ENCODE peak calls at places on chromosomes 16 and 17, in five cellular contexts. H is MM.1S, C is GM23248, T is psoas muscle, E is SJSA1. Y is an unnamed sample.

GRCh38 chr17:78572277-78573205 is 4.7 kb downstream of the DNAH17 start:
- DNase-seq in T (no peak), H (no peak), C (no peak), E (no peak), Y (no peak)

GRCh38 chr17:72850410-72850809 is 242.1 kb downstream of the SLC39A11 start:
- DNase-seq in C (peak; percentile 88), T (no peak), E (no peak), H (no peak), Y (no peak)

GRCh38 chr17:74099441-74100340 is 103.8 kb upstream of the RPL38 start:
- DNase-seq in E (no peak), C (no peak), T (no peak), H (no peak), Y (no peak)

GRCh38 chr17:2904135-2904534 is 107.9 kb downstream of the RAP1GAP2 start:
- DNase-seq in H (no peak), C (peak; percentile 58), E (no peak), T (no peak), Y (peak; percentile 75)

GRCh38 chr17:77210946-77211541 is 70.3 kb downstream of the SEC14L1 start:
- DNase-seq in H (no peak), C (no peak), E (no peak), T (no peak), Y (no peak)

GRCh38 chr17:48628641-48629410 is 2.7 kb upstream of the HOXB9 start:
- DNase-seq in C (no peak), H (no peak), E (no peak), T (no peak), Y (no peak)

GRCh38 chr16:22120440-22120839 is 28.1 kb downstream of the VWA3A start:
- DNase-seq in C (no peak), H (no peak), E (no peak), T (no peak), Y (no peak)

GRCh38 chr17:49224198-49224996 is 6.2 kb downstream of the PHOSPHO1 start:
- DNase-seq in T (peak; percentile 62), C (no peak), E (no peak), H (peak; percentile 9), Y (peak; percentile 34)

GRCh38 chr17:31369266-31369665 is 22.2 kb upstream of the RAB11FIP4 start:
- DNase-seq in T (no peak), H (no peak), E (no peak), C (no peak), Y (no peak)

GRCh38 chr16:12553191-12553590 is 250.5 kb downstream of the CPPED1 start:
- DNase-seq in H (no peak), T (no peak), C (no peak), E (no peak), Y (no peak)

GRCh38 chr17:20235747-20236146 is 226.6 kb downstream of the SPECC1 start:
- DNase-seq in H (no peak), T (no peak), C (no peak), E (no peak), Y (no peak)

GRCh38 chr16:65572156-65572555 is 450.3 kb upstream of the CDH11 start:
- DNase-seq in E (peak; percentile 71), H (no peak), T (no peak), C (peak; percentile 86), Y (no peak)

GRCh38 chr16:23280483-23280967 is 21.6 kb upstream of the SCNN1B start:
- DNase-seq in C (peak; percentile 39), H (no peak), E (no peak), T (no peak), Y (no peak)

GRCh38 chr17:42683407-42684031 is 1.2 kb downstream of the CNTNAP1 start:
- DNase-seq in E (no peak), C (no peak), T (peak; percentile 80), H (no peak), Y (no peak)

GRCh38 chr16:85615014-85615851 is 2.1 kb downstream of the GSE1 start:
- DNase-seq in H (no peak), E (no peak), C (no peak), T (no peak), Y (peak; percentile 58)

GRCh38 chr16:85002643-85003042 is 8.7 kb downstream of the ZDHHC7 start:
- DNase-seq in E (no peak), T (peak; percentile 61), C (no peak), H (no peak), Y (peak; percentile 60)

GRCh38 chr16:88857728-88858339 is 907 bp downstream of the TRAPPC2L start:
- DNase-seq in H (peak; percentile 65), T (peak; percentile 87), E (no peak), C (peak; percentile 92), Y (peak; percentile 67)

GRCh38 chr16:64730261-64730660 is 391.6 kb downstream of the CDH11 start:
- DNase-seq in H (no peak), C (no peak), E (no peak), T (no peak), Y (no peak)

GRCh38 chr16:4523686-4524085 is 14.9 kb downstream of the CDIP1 start:
- DNase-seq in H (no peak), E (no peak), T (no peak), C (no peak), Y (no peak)

GRCh38 chr16:4529085-4530060 is 9.2 kb downstream of the CDIP1 start:
- DNase-seq in H (peak; percentile 76), T (no peak), E (peak; percentile 20), C (peak; percentile 42), Y (no peak)

GRCh38 chr16:4524571-4524970 is 14.0 kb downstream of the CDIP1 start:
- DNase-seq in C (no peak), T (no peak), H (no peak), E (no peak), Y (no peak)

GRCh38 chr16:4525069-4525468 is 13.5 kb downstream of the CDIP1 start:
- DNase-seq in E (no peak), C (no peak), T (peak; percentile 72), H (no peak), Y (no peak)

DNA sequence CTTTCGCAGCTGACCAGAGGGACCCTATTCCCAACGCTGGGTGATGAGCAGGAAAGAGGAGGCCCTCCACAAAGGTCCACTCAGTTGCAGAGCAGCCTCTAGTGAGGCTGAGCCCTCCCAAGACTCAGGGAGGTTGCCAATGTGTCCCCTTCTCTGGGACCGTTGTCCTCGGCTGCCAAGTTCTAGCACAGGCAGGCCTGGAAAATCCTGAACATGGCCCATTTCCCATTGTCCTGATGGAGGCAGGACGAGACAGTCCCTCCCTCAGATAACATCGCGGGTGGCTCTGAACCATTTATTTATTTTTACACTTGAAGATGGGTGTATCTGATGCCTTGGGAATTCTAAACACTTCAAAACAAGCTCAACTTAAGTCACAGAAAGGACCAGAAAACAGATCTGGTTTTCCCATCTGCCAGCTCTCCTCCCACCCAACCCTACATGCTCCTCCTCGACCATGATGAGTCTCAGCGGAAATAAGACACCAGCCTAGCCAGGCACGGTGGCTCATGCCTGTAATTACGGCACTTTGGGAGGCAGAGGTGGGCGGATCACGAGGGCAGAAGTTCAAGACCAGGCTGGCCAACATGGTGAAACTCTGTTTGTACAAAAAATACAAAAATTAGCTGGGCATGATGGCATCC is 12.8 kb downstream of the CDIP1 start:
- DNase-seq in T (no peak), C (peak; percentile 40), H (no peak), E (peak; percentile 85), Y (no peak)
- H3K4me1 ChIP-seq in T (peaks cover 53% of the 10 kb centered on the region), C (no peaks in the 10 kb centered on the region), H (peaks cover 15% of the 10 kb centered on the region), E (peaks cover 21% of the 10 kb centered on the region), Y (peaks cover 57% of the 10 kb centered on the region)

DNA sequence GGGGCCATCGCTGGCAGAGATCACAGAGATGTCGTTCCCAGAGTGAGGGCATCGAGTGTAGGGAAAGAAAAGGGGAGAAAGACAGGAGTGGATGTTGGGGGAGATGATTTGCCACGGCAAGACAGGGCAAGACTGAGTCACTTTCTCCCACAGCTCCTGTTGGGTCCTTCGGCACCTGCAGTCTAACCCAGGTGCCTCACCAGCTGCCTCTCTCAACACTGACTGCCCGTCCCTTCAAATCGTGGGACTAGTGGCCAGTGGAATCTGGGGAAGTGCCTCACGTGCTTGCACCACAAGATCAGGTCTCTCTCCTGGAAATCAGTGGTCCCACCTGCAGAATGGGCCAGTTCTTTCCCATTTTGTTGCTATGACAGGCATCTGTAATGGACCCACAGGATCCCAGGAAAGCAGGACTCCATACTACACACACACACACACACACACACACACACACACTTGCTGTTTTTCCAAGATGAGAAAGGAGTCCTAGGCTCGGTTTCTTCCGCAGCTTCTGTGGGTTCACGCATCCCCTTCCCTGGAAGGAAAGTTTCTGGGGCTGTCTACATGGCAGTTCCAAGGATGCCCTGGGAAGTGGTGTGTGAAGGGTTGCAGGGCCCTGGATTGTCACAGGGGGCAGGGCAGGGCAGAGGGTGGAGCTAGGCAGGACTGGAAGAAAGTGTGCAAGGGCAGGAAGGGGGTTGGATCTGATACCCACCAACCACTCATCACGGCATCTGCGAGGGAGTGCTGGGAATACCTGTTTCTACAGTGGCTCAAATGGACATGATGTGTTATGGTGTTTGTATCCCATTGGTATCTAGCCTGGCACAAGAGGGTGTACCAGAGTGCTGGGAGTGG is 10.2 kb upstream of the CBX8 start:
- DNase-seq in H (no peak), E (no peak), T (no peak), C (no peak), Y (no peak)
- H3K27me3 ChIP-seq in H (peaks cover 88% of the 10 kb centered on the region), E (peaks cover 91% of the 10 kb centered on the region), T (no peaks in the 10 kb centered on the region), C (peaks cover 89% of the 10 kb centered on the region), Y (peaks cover 70% of the 10 kb centered on the region)

GRCh38 chr16:87472935-87473334 is 19.9 kb downstream of the ZCCHC14 start:
- DNase-seq in T (no peak), C (no peak), H (no peak), E (no peak), Y (no peak)
- H3K4me1 ChIP-seq in T (peaks cover 46% of the 10 kb centered on the region), C (peaks cover 33% of the 10 kb centered on the region), H (no peaks in the 10 kb centered on the region), E (peaks cover 4% of the 10 kb centered on the region), Y (peaks cover 88% of the 10 kb centered on the region)

GRCh38 chr17:45703348-45703747 is 80.8 kb upstream of the CRHR1 start:
- DNase-seq in H (no peak), T (no peak), C (no peak), E (no peak), Y (no peak)
- H3K27me3 ChIP-seq in H (peaks cover 85% of the 10 kb centered on the region), T (no peaks in the 10 kb centered on the region), C (no peaks in the 10 kb centered on the region), E (peaks cover 28% of the 10 kb centered on the region), Y (peaks cover 23% of the 10 kb centered on the region)